ENCODE peak calls at places on chromosome 7, in five cellular contexts. One of them, this sample, is unnamed.

GRCh38 chr7:107236857-107237256 is 68.1 kb downstream of the HBP1 start:
- DNase-seq in stimulated activated CD4-positive, alpha-beta T cell treated with anti-CD3 and anti-CD28 coated beads, Interleukin-1b, Interleukin-23, amount 100 ng/mL, for 24 hours: no peak
- DNase-seq in neural crest cell: no peak
- DNase-seq in T-cell: no peak
- DNase-seq in NCI-H2029: no peak
- DNase-seq in this sample: no peak

GRCh38 chr7:157234271-157234670 is 95.5 kb downstream of the UBE3C start:
- DNase-seq in stimulated activated CD4-positive, alpha-beta T cell treated with anti-CD3 and anti-CD28 coated beads, Interleukin-1b, Interleukin-23, amount 100 ng/mL, for 24 hours: no peak
- DNase-seq in neural crest cell: no peak
- DNase-seq in T-cell: no peak
- DNase-seq in NCI-H2029: no peak
- DNase-seq in this sample: no peak

GRCh38 chr7:43729924-43730248 is 563 bp upstream of the COA1 start:
- DNase-seq in stimulated activated CD4-positive, alpha-beta T cell treated with anti-CD3 and anti-CD28 coated beads, Interleukin-1b, Interleukin-23, amount 100 ng/mL, for 24 hours: no peak
- DNase-seq in neural crest cell: no peak
- DNase-seq in T-cell: no peak
- DNase-seq in NCI-H2029: no peak
- DNase-seq in this sample: no peak

GRCh38 chr7:5553298-5553877 is 129.8 kb upstream of the TNRC18 start:
- DNase-seq in stimulated activated CD4-positive, alpha-beta T cell treated with anti-CD3 and anti-CD28 coated beads, Interleukin-1b, Interleukin-23, amount 100 ng/mL, for 24 hours: no peak
- DNase-seq in neural crest cell: no peak
- DNase-seq in T-cell: no peak
- DNase-seq in NCI-H2029: no peak
- DNase-seq in this sample: no peak

GRCh38 chr7:81886211-81886764 is 116.4 kb upstream of the HGF start:
- DNase-seq in stimulated activated CD4-positive, alpha-beta T cell treated with anti-CD3 and anti-CD28 coated beads, Interleukin-1b, Interleukin-23, amount 100 ng/mL, for 24 hours: no peak
- DNase-seq in neural crest cell: no peak
- DNase-seq in T-cell: no peak
- DNase-seq in NCI-H2029: no peak
- DNase-seq in this sample: no peak

GRCh38 chr7:130902755-130903357 is 168.8 kb upstream of the KLF14 start:
- DNase-seq in stimulated activated CD4-positive, alpha-beta T cell treated with anti-CD3 and anti-CD28 coated beads, Interleukin-1b, Interleukin-23, amount 100 ng/mL, for 24 hours: no peak
- DNase-seq in neural crest cell: no peak
- DNase-seq in T-cell: no peak
- DNase-seq in NCI-H2029: no peak
- DNase-seq in this sample: no peak

GRCh38 chr7:24669971-24670591 is 87.2 kb downstream of the GSDME start:
- DNase-seq in stimulated activated CD4-positive, alpha-beta T cell treated with anti-CD3 and anti-CD28 coated beads, Interleukin-1b, Interleukin-23, amount 100 ng/mL, for 24 hours: no peak
- DNase-seq in neural crest cell: no peak
- DNase-seq in T-cell: no peak
- DNase-seq in NCI-H2029: no peak
- DNase-seq in this sample: no peak

GRCh38 chr7:27170936-27171635 is 3.0 kb downstream of the HOXA10 start:
- DNase-seq in stimulated activated CD4-positive, alpha-beta T cell treated with anti-CD3 and anti-CD28 coated beads, Interleukin-1b, Interleukin-23, amount 100 ng/mL, for 24 hours: no peak
- DNase-seq in neural crest cell: no peak
- DNase-seq in T-cell: no peak
- DNase-seq in NCI-H2029: no peak
- DNase-seq in this sample: no peak

GRCh38 chr7:30093351-30094019 is 41.3 kb upstream of the MTURN start:
- DNase-seq in stimulated activated CD4-positive, alpha-beta T cell treated with anti-CD3 and anti-CD28 coated beads, Interleukin-1b, Interleukin-23, amount 100 ng/mL, for 24 hours: no peak
- DNase-seq in neural crest cell: no peak
- DNase-seq in T-cell: no peak
- DNase-seq in NCI-H2029: no peak
- DNase-seq in this sample: no peak

GRCh38 chr7:107659666-107660065 is 962 bp upstream of the SLC26A4 start:
- DNase-seq in stimulated activated CD4-positive, alpha-beta T cell treated with anti-CD3 and anti-CD28 coated beads, Interleukin-1b, Interleukin-23, amount 100 ng/mL, for 24 hours: no peak
- DNase-seq in neural crest cell: no peak
- DNase-seq in T-cell: no peak
- DNase-seq in NCI-H2029: no peak
- DNase-seq in this sample: no peak

GRCh38 chr7:158074896-158075632 is 512.6 kb downstream of the PTPRN2 start:
- DNase-seq in stimulated activated CD4-positive, alpha-beta T cell treated with anti-CD3 and anti-CD28 coated beads, Interleukin-1b, Interleukin-23, amount 100 ng/mL, for 24 hours: no peak
- DNase-seq in neural crest cell: no peak
- DNase-seq in T-cell: no peak
- DNase-seq in NCI-H2029: no peak
- DNase-seq in this sample: peak; percentile 47

GRCh38 chr7:31192996-31193395 is 140.9 kb downstream of the ADCYAP1R1 start:
- DNase-seq in stimulated activated CD4-positive, alpha-beta T cell treated with anti-CD3 and anti-CD28 coated beads, Interleukin-1b, Interleukin-23, amount 100 ng/mL, for 24 hours: no peak
- DNase-seq in neural crest cell: peak; percentile 75
- DNase-seq in T-cell: no peak
- DNase-seq in NCI-H2029: peak; percentile 70
- DNase-seq in this sample: peak; percentile 83

GRCh38 chr7:152924238-152924637 is 164.7 kb downstream of the ACTR3B start:
- DNase-seq in stimulated activated CD4-positive, alpha-beta T cell treated with anti-CD3 and anti-CD28 coated beads, Interleukin-1b, Interleukin-23, amount 100 ng/mL, for 24 hours: no peak
- DNase-seq in neural crest cell: no peak
- DNase-seq in T-cell: no peak
- DNase-seq in NCI-H2029: no peak
- DNase-seq in this sample: no peak

GRCh38 chr7:23520582-23520981 is 11.2 kb downstream of the TRA2A start:
- DNase-seq in stimulated activated CD4-positive, alpha-beta T cell treated with anti-CD3 and anti-CD28 coated beads, Interleukin-1b, Interleukin-23, amount 100 ng/mL, for 24 hours: no peak
- DNase-seq in neural crest cell: no peak
- DNase-seq in T-cell: peak; percentile 15
- DNase-seq in NCI-H2029: no peak
- DNase-seq in this sample: no peak

GRCh38 chr7:74280985-74281384 is 8.2 kb upstream of the CLIP2 start:
- DNase-seq in stimulated activated CD4-positive, alpha-beta T cell treated with anti-CD3 and anti-CD28 coated beads, Interleukin-1b, Interleukin-23, amount 100 ng/mL, for 24 hours: no peak
- DNase-seq in neural crest cell: no peak
- DNase-seq in T-cell: no peak
- DNase-seq in NCI-H2029: no peak
- DNase-seq in this sample: no peak

GRCh38 chr7:52917982-52918578 is 117.4 kb upstream of the POM121L12 start:
- DNase-seq in stimulated activated CD4-positive, alpha-beta T cell treated with anti-CD3 and anti-CD28 coated beads, Interleukin-1b, Interleukin-23, amount 100 ng/mL, for 24 hours: no peak
- DNase-seq in neural crest cell: no peak
- DNase-seq in T-cell: no peak
- DNase-seq in NCI-H2029: no peak
- DNase-seq in this sample: no peak